ENCODE peak calls at places on chromosome 20, in eight cellular contexts. T, J, Y, V, Z, F, M and G are unnamed samples.

GRCh38 chr20:35466856-35467255 is 11.5 kb downstream of the CEP250 start:
- DNase-seq in T (no peak), J (no peak), Y (no peak), V (no peak), Z (no peak), F (no peak), M (no peak), G (no peak)

GRCh38 chr20:51350941-51351631 is 191.4 kb downstream of the NFATC2 start:
- DNase-seq in T (peak; percentile 96), J (no peak), Y (no peak), V (peak; percentile 64), Z (peak; percentile 61), F (peak; percentile 75), M (peak; percentile 17), G (peak; percentile 89)

GRCh38 chr20:6469695-6470094 is 297.8 kb upstream of the BMP2 start:
- DNase-seq in T (no peak), J (no peak), Y (no peak), V (no peak), Z (no peak), F (no peak), M (no peak), G (no peak)

GRCh38 chr20:44488551-44488950 is 12.9 kb downstream of the TTPAL start:
- DNase-seq in T (no peak), J (no peak), Y (no peak), V (no peak), Z (no peak), F (no peak), M (no peak), G (no peak)

GRCh38 chr20:62832212-62832922 is 15.5 kb downstream of the COL9A3 start:
- DNase-seq in T (no peak), J (no peak), Y (peak; percentile 49), V (no peak), Z (no peak), F (no peak), M (peak; percentile 84), G (no peak)

GRCh38 chr20:19757973-19758887 is at the start of gene RIN2:
- DNase-seq in T (peak; percentile 93), J (no peak), Y (peak; percentile 90), V (peak; percentile 97), Z (peak; percentile 97), F (peak; percentile 89), M (peak; percentile 85), G (peak; percentile 83)

GRCh38 chr20:8755340-8756118 is 313.4 kb upstream of the PLCB4 start:
- DNase-seq in T (no peak), J (no peak), Y (no peak), V (no peak), Z (no peak), F (no peak), M (no peak), G (no peak)

GRCh38 chr20:8194721-8195120 is 62.7 kb downstream of the PLCB1 start:
- DNase-seq in T (no peak), J (no peak), Y (no peak), V (no peak), Z (no peak), F (peak; percentile 69), M (no peak), G (peak; percentile 32)

GRCh38 chr20:17556842-17557674 is 12.8 kb upstream of the DSTN start:
- DNase-seq in T (peak; percentile 67), J (no peak), Y (peak; percentile 59), V (peak; percentile 58), Z (peak; percentile 48), F (peak; percentile 38), M (no peak), G (peak; percentile 71)

GRCh38 chr20:2378893-2379292 is 1.8 kb upstream of the TGM6 start:
- DNase-seq in T (no peak), J (no peak), Y (no peak), V (no peak), Z (no peak), F (no peak), M (no peak), G (no peak)

GRCh38 chr20:19817017-19817416 is 59.0 kb downstream of the RIN2 start:
- DNase-seq in T (peak; percentile 94), J (no peak), Y (no peak), V (peak; percentile 88), Z (peak; percentile 74), F (peak; percentile 68), M (no peak), G (peak; percentile 61)

GRCh38 chr20:45322952-45323383 is 14.9 kb upstream of the MATN4 start:
- DNase-seq in T (no peak), J (no peak), Y (peak; percentile 71), V (peak; percentile 69), Z (peak; percentile 73), F (no peak), M (no peak), G (peak; percentile 66)

GRCh38 chr20:49385471-49385870 is 97.0 kb downstream of the KCNB1 start:
- DNase-seq in T (peak; percentile 22), J (no peak), Y (no peak), V (peak; percentile 47), Z (peak; percentile 50), F (peak; percentile 57), M (no peak), G (peak; percentile 68)

GRCh38 chr20:60295214-60295613 is 337.0 kb downstream of the CDH26 start:
- DNase-seq in T (no peak), J (no peak), Y (no peak), V (no peak), Z (no peak), F (no peak), M (no peak), G (no peak)

GRCh38 chr20:1364106-1364505 is 28.7 kb downstream of the FKBP1A start:
- DNase-seq in T (no peak), J (peak; percentile 10), Y (no peak), V (no peak), Z (no peak), F (no peak), M (no peak), G (no peak)

GRCh38 chr20:64140421-64140820 is 23.8 kb upstream of the MYT1 start:
- DNase-seq in T (no peak), J (no peak), Y (no peak), V (no peak), Z (no peak), F (no peak), M (peak; percentile 36), G (no peak)

GRCh38 chr20:44704551-44704971 is 10.6 kb upstream of the CCN5 start:
- DNase-seq in T (peak; percentile 82), J (no peak), Y (no peak), V (peak; percentile 58), Z (peak; percentile 58), F (peak; percentile 54), M (no peak), G (peak; percentile 98)

GRCh38 chr20:50194831-50195523 is 4.3 kb downstream of the CEBPB start:
- DNase-seq in T (peak; percentile 25), J (no peak), Y (peak; percentile 35), V (no peak), Z (peak; percentile 54), F (no peak), M (no peak), G (peak; percentile 53)

GRCh38 chr20:15699431-15700146 is 873.7 kb downstream of the KIF16B start:
- DNase-seq in T (no peak), J (no peak), Y (no peak), V (no peak), Z (no peak), F (no peak), M (no peak), G (no peak)

GRCh38 chr20:49293122-49293521 is 15.3 kb upstream of the ZNFX1 start:
- DNase-seq in T (no peak), J (no peak), Y (no peak), V (no peak), Z (no peak), F (no peak), M (no peak), G (no peak)

GRCh38 chr20:15857131-15857784 is 716.0 kb downstream of the KIF16B start:
- DNase-seq in T (no peak), J (no peak), Y (no peak), V (no peak), Z (no peak), F (no peak), M (peak; percentile 75), G (no peak)

GRCh38 chr20:20003088-20003954 is 13.8 kb upstream of the NAA20 start:
- DNase-seq in T (no peak), J (peak; percentile 23), Y (no peak), V (peak; percentile 79), Z (peak; percentile 83), F (no peak), M (no peak), G (no peak)

GRCh38 chr20:16689906-16690305 is 39.9 kb upstream of the SNRPB2 start:
- DNase-seq in T (no peak), J (no peak), Y (no peak), V (no peak), Z (no peak), F (no peak), M (no peak), G (no peak)

GRCh38 chr20:24993337-24994185 is 1.0 kb upstream of the APMAP start:
- DNase-seq in T (peak; percentile 65), J (no peak), Y (no peak), V (peak; percentile 69), Z (peak; percentile 67), F (peak; percentile 74), M (no peak), G (peak; percentile 68)
- H3K4me3 ChIP-seq in T (peak overlapping the region; percentile 54), J (peak overlapping the region; percentile 84), Y (no peak overlapping the region), V (no peak overlapping the region), Z (peak overlapping the region; percentile 57), F (peak overlapping the region; percentile 96), M (peak overlapping the region; percentile 68), G (peak overlapping the region; percentile 90)

GRCh38 chr20:4666001-4666470 is 55.7 kb upstream of the PRND start:
- DNase-seq in T (peak; percentile 45), J (no peak), Y (no peak), V (peak; percentile 42), Z (peak; percentile 59), F (peak; percentile 74), M (no peak), G (peak; percentile 68)
- H3K4me3 ChIP-seq in T (no peak overlapping the region), J (peak overlapping the region; percentile 26), Y (no peak overlapping the region), V (no peak overlapping the region), Z (no peak overlapping the region), F (no peak overlapping the region), M (no peak overlapping the region), G (peak overlapping the region; percentile 21)

GRCh38 chr20:57621426-57622200 is 1.4 kb upstream of the ZBP1 start:
- DNase-seq in T (no peak), J (no peak), Y (no peak), V (no peak), Z (no peak), F (no peak), M (no peak), G (peak; percentile 14)

GRCh38 chr20:57618766-57619052 is 1.5 kb downstream of the ZBP1 start:
- DNase-seq in T (no peak), J (no peak), Y (peak; percentile 14), V (no peak), Z (no peak), F (no peak), M (no peak), G (no peak)

GRCh38 chr20:57620999-57621398 is 773 bp upstream of the ZBP1 start:
- DNase-seq in T (no peak), J (peak; percentile 29), Y (no peak), V (no peak), Z (no peak), F (no peak), M (peak; percentile 90), G (no peak)

GRCh38 chr20:57619053-57619831 is 984 bp downstream of the ZBP1 start:
- DNase-seq in T (no peak), J (peak; percentile 84), Y (peak; percentile 54), V (no peak), Z (no peak), F (no peak), M (peak; percentile 96), G (no peak)

GRCh38 chr20:57620274-57620990 is at the start of gene ZBP1:
- DNase-seq in T (no peak), J (peak; percentile 66), Y (no peak), V (no peak), Z (no peak), F (no peak), M (peak; percentile 92), G (no peak)
- H3K4me3 ChIP-seq in T (no peak within 1 kb of the TSS), J (peak within 1 kb of the TSS; percentile 56), Y (no peak within 1 kb of the TSS), V (no peak within 1 kb of the TSS), Z (no peak within 1 kb of the TSS), F (no peak within 1 kb of the TSS), M (peak within 1 kb of the TSS; percentile 31), G (no peak within 1 kb of the TSS)

GRCh38 chr20:24534282-24534681 is 64.9 kb downstream of the SYNDIG1 start:
- DNase-seq in T (no peak), J (no peak), Y (no peak), V (no peak), Z (no peak), F (no peak), M (no peak), G (no peak)
- H3K4me3 ChIP-seq in T (no peak overlapping the region), J (no peak overlapping the region), Y (no peak overlapping the region), V (no peak overlapping the region), Z (no peak overlapping the region), F (no peak overlapping the region), M (no peak overlapping the region), G (no peak overlapping the region)